ENCODE peak calls at places on chromosomes 6 and 20, in seven cellular contexts. One of them, this sample, is unnamed.
A peak's percentile ranks its signal among the peaks of the same experiment; 100 is the strongest.

GRCh38 chr20:16573011-16573965 is at the start of gene KIF16B:
- DNase-seq in mesothelial cell of epicardium: peak; percentile 91
- DNase-seq in activated CD4-positive, alpha-beta T cell treated with anti-CD3 and anti-CD28 coated beads, Interleukin-2, amount 50 U/mL, for 24 hours: peak; percentile 70
- DNase-seq in uterus: peak; percentile 87
- DNase-seq in NCI-H2171: peak; percentile 93
- DNase-seq in fibroblast of lung: peak; percentile 86
- DNase-seq in cardiac fibroblast: peak; percentile 91
- DNase-seq in this sample: peak; percentile 90

GRCh38 chr6:132830236-132830799 is 15.9 kb downstream of the RPS12 start:
- DNase-seq in mesothelial cell of epicardium: no peak
- DNase-seq in activated CD4-positive, alpha-beta T cell treated with anti-CD3 and anti-CD28 coated beads, Interleukin-2, amount 50 U/mL, for 24 hours: no peak
- DNase-seq in uterus: no peak
- DNase-seq in NCI-H2171: peak; percentile 37
- DNase-seq in fibroblast of lung: peak; percentile 72
- DNase-seq in cardiac fibroblast: peak; percentile 60
- DNase-seq in this sample: no peak

GRCh38 chr6:73580247-73581149 is 59.7 kb upstream of the EEF1A1 start:
- DNase-seq in mesothelial cell of epicardium: peak; percentile 42
- DNase-seq in activated CD4-positive, alpha-beta T cell treated with anti-CD3 and anti-CD28 coated beads, Interleukin-2, amount 50 U/mL, for 24 hours: peak; percentile 46
- DNase-seq in uterus: peak; percentile 89
- DNase-seq in NCI-H2171: no peak
- DNase-seq in fibroblast of lung: peak; percentile 99
- DNase-seq in cardiac fibroblast: peak; percentile 97
- DNase-seq in this sample: peak; percentile 78

GRCh38 chr6:44701637-44702101 is 314.2 kb downstream of the CDC5L start:
- DNase-seq in mesothelial cell of epicardium: no peak
- DNase-seq in activated CD4-positive, alpha-beta T cell treated with anti-CD3 and anti-CD28 coated beads, Interleukin-2, amount 50 U/mL, for 24 hours: no peak
- DNase-seq in uterus: no peak
- DNase-seq in NCI-H2171: no peak
- DNase-seq in fibroblast of lung: no peak
- DNase-seq in cardiac fibroblast: peak; percentile 50
- DNase-seq in this sample: no peak

GRCh38 chr20:44758247-44759101 is 12.8 kb downstream of the KCNK15 start:
- DNase-seq in mesothelial cell of epicardium: no peak
- DNase-seq in activated CD4-positive, alpha-beta T cell treated with anti-CD3 and anti-CD28 coated beads, Interleukin-2, amount 50 U/mL, for 24 hours: no peak
- DNase-seq in uterus: no peak
- DNase-seq in NCI-H2171: no peak
- DNase-seq in fibroblast of lung: no peak
- DNase-seq in cardiac fibroblast: no peak
- DNase-seq in this sample: no peak

GRCh38 chr6:130282234-130282995 is 59.7 kb upstream of the SAMD3 start:
- DNase-seq in mesothelial cell of epicardium: no peak
- DNase-seq in activated CD4-positive, alpha-beta T cell treated with anti-CD3 and anti-CD28 coated beads, Interleukin-2, amount 50 U/mL, for 24 hours: no peak
- DNase-seq in uterus: no peak
- DNase-seq in NCI-H2171: no peak
- DNase-seq in fibroblast of lung: peak; percentile 63
- DNase-seq in cardiac fibroblast: peak; percentile 35
- DNase-seq in this sample: no peak

GRCh38 chr6:137247724-137248123 is 28.5 kb upstream of the IFNGR1 start:
- DNase-seq in mesothelial cell of epicardium: no peak
- DNase-seq in activated CD4-positive, alpha-beta T cell treated with anti-CD3 and anti-CD28 coated beads, Interleukin-2, amount 50 U/mL, for 24 hours: no peak
- DNase-seq in uterus: no peak
- DNase-seq in NCI-H2171: no peak
- DNase-seq in fibroblast of lung: no peak
- DNase-seq in cardiac fibroblast: no peak
- DNase-seq in this sample: no peak

GRCh38 chr6:12472601-12473038 is 182.5 kb downstream of the EDN1 start:
- DNase-seq in mesothelial cell of epicardium: no peak
- DNase-seq in activated CD4-positive, alpha-beta T cell treated with anti-CD3 and anti-CD28 coated beads, Interleukin-2, amount 50 U/mL, for 24 hours: no peak
- DNase-seq in uterus: peak; percentile 49
- DNase-seq in NCI-H2171: no peak
- DNase-seq in fibroblast of lung: peak; percentile 12
- DNase-seq in cardiac fibroblast: peak; percentile 74
- DNase-seq in this sample: peak; percentile 59

GRCh38 chr6:2275207-2275891 is 29.9 kb upstream of the GMDS start:
- DNase-seq in mesothelial cell of epicardium: no peak
- DNase-seq in activated CD4-positive, alpha-beta T cell treated with anti-CD3 and anti-CD28 coated beads, Interleukin-2, amount 50 U/mL, for 24 hours: no peak
- DNase-seq in uterus: no peak
- DNase-seq in NCI-H2171: no peak
- DNase-seq in fibroblast of lung: peak; percentile 34
- DNase-seq in cardiac fibroblast: peak; percentile 15
- DNase-seq in this sample: no peak

GRCh38 chr6:42259841-42260395 is 42.3 kb upstream of the MRPS10 start:
- DNase-seq in mesothelial cell of epicardium: no peak
- DNase-seq in activated CD4-positive, alpha-beta T cell treated with anti-CD3 and anti-CD28 coated beads, Interleukin-2, amount 50 U/mL, for 24 hours: no peak
- DNase-seq in uterus: no peak
- DNase-seq in NCI-H2171: no peak
- DNase-seq in fibroblast of lung: no peak
- DNase-seq in cardiac fibroblast: no peak
- DNase-seq in this sample: no peak

GRCh38 chr6:157682856-157683481 is 140.1 kb upstream of the SNX9 start:
- DNase-seq in mesothelial cell of epicardium: no peak
- DNase-seq in activated CD4-positive, alpha-beta T cell treated with anti-CD3 and anti-CD28 coated beads, Interleukin-2, amount 50 U/mL, for 24 hours: no peak
- DNase-seq in uterus: peak; percentile 49
- DNase-seq in NCI-H2171: no peak
- DNase-seq in fibroblast of lung: peak; percentile 62
- DNase-seq in cardiac fibroblast: peak; percentile 83
- DNase-seq in this sample: no peak

GRCh38 chr6:3949531-3949930 is 100.4 kb downstream of the FAM50B start:
- DNase-seq in mesothelial cell of epicardium: no peak
- DNase-seq in activated CD4-positive, alpha-beta T cell treated with anti-CD3 and anti-CD28 coated beads, Interleukin-2, amount 50 U/mL, for 24 hours: no peak
- DNase-seq in uterus: no peak
- DNase-seq in NCI-H2171: no peak
- DNase-seq in fibroblast of lung: no peak
- DNase-seq in cardiac fibroblast: no peak
- DNase-seq in this sample: no peak

GRCh38 chr20:62156254-62156556 is 12.6 kb downstream of the SS18L1 start:
- DNase-seq in mesothelial cell of epicardium: no peak
- DNase-seq in activated CD4-positive, alpha-beta T cell treated with anti-CD3 and anti-CD28 coated beads, Interleukin-2, amount 50 U/mL, for 24 hours: no peak
- DNase-seq in uterus: no peak
- DNase-seq in NCI-H2171: no peak
- DNase-seq in fibroblast of lung: no peak
- DNase-seq in cardiac fibroblast: no peak
- DNase-seq in this sample: no peak

GRCh38 chr6:1640476-1640875 is 30.8 kb downstream of the FOXC1 start:
- DNase-seq in mesothelial cell of epicardium: no peak
- DNase-seq in activated CD4-positive, alpha-beta T cell treated with anti-CD3 and anti-CD28 coated beads, Interleukin-2, amount 50 U/mL, for 24 hours: no peak
- DNase-seq in uterus: no peak
- DNase-seq in NCI-H2171: no peak
- DNase-seq in fibroblast of lung: no peak
- DNase-seq in cardiac fibroblast: no peak
- DNase-seq in this sample: no peak

GRCh38 chr6:5205877-5206840 is 54.6 kb downstream of the LYRM4 start:
- DNase-seq in mesothelial cell of epicardium: peak; percentile 34
- DNase-seq in activated CD4-positive, alpha-beta T cell treated with anti-CD3 and anti-CD28 coated beads, Interleukin-2, amount 50 U/mL, for 24 hours: no peak
- DNase-seq in uterus: peak; percentile 81
- DNase-seq in NCI-H2171: no peak
- DNase-seq in fibroblast of lung: peak; percentile 63
- DNase-seq in cardiac fibroblast: peak; percentile 82
- DNase-seq in this sample: peak; percentile 68

GRCh38 chr20:38861071-38861401 is 55.5 kb downstream of the PPP1R16B start:
- DNase-seq in mesothelial cell of epicardium: no peak
- DNase-seq in activated CD4-positive, alpha-beta T cell treated with anti-CD3 and anti-CD28 coated beads, Interleukin-2, amount 50 U/mL, for 24 hours: no peak
- DNase-seq in uterus: no peak
- DNase-seq in NCI-H2171: no peak
- DNase-seq in fibroblast of lung: no peak
- DNase-seq in cardiac fibroblast: no peak
- DNase-seq in this sample: no peak

GRCh38 chr6:15659181-15659580 is 3.6 kb downstream of the DTNBP1 start:
- DNase-seq in mesothelial cell of epicardium: no peak
- DNase-seq in activated CD4-positive, alpha-beta T cell treated with anti-CD3 and anti-CD28 coated beads, Interleukin-2, amount 50 U/mL, for 24 hours: no peak
- DNase-seq in uterus: no peak
- DNase-seq in NCI-H2171: no peak
- DNase-seq in fibroblast of lung: no peak
- DNase-seq in cardiac fibroblast: no peak
- DNase-seq in this sample: no peak